ENCODE peak calls at places on chromosomes 4 and X, in seven cellular contexts. One of them, this sample, is unnamed.

GRCh38 chr4:186204103-186204559 is 12.8 kb downstream of the CYP4V2 start:
- DNase-seq in prostate gland: no peak
- DNase-seq in stomach: peak
- DNase-seq in upper lobe of left lung: no peak
- DNase-seq in right lobe of liver: no peak
- DNase-seq in IMR-90: peak
- DNase-seq in heart left ventricle: no peak
- DNase-seq in this sample: peak

GRCh38 chr4:8071741-8072140 is 86.9 kb downstream of the ABLIM2 start:
- DNase-seq in prostate gland: no peak
- DNase-seq in stomach: no peak
- DNase-seq in upper lobe of left lung: no peak
- DNase-seq in right lobe of liver: no peak
- DNase-seq in IMR-90: no peak
- DNase-seq in heart left ventricle: no peak
- DNase-seq in this sample: no peak

GRCh38 chr4:99506781-99507180 is 4.0 kb upstream of the C4orf17 start:
- DNase-seq in prostate gland: no peak
- DNase-seq in stomach: no peak
- DNase-seq in upper lobe of left lung: no peak
- DNase-seq in right lobe of liver: no peak
- DNase-seq in IMR-90: no peak
- DNase-seq in heart left ventricle: no peak
- DNase-seq in this sample: no peak

GRCh38 chrX:77076896-77077295 is 370.3 kb upstream of the FGF16 start:
- DNase-seq in prostate gland: no peak
- DNase-seq in stomach: no peak
- DNase-seq in upper lobe of left lung: no peak
- DNase-seq in right lobe of liver: no peak
- DNase-seq in IMR-90: no peak
- DNase-seq in heart left ventricle: no peak
- DNase-seq in this sample: no peak

GRCh38 chr4:106268731-106269272 is 47.2 kb downstream of the TBCK start:
- DNase-seq in prostate gland: no peak
- DNase-seq in stomach: no peak
- DNase-seq in upper lobe of left lung: no peak
- DNase-seq in right lobe of liver: no peak
- DNase-seq in IMR-90: no peak
- DNase-seq in heart left ventricle: no peak
- DNase-seq in this sample: no peak

GRCh38 chrX:13414006-13414647 is 94.3 kb upstream of the ATXN3L start:
- DNase-seq in prostate gland: no peak
- DNase-seq in stomach: no peak
- DNase-seq in upper lobe of left lung: no peak
- DNase-seq in right lobe of liver: no peak
- DNase-seq in IMR-90: no peak
- DNase-seq in heart left ventricle: no peak
- DNase-seq in this sample: no peak

GRCh38 chrX:19625612-19626011 is 110.3 kb upstream of the MAP3K15 start:
- DNase-seq in prostate gland: no peak
- DNase-seq in stomach: no peak
- DNase-seq in upper lobe of left lung: no peak
- DNase-seq in right lobe of liver: no peak
- DNase-seq in IMR-90: no peak
- DNase-seq in heart left ventricle: no peak
- DNase-seq in this sample: no peak

GRCh38 chr4:88569944-88570455 is 22.3 kb upstream of the HERC3 start:
- DNase-seq in prostate gland: no peak
- DNase-seq in stomach: no peak
- DNase-seq in upper lobe of left lung: no peak
- DNase-seq in right lobe of liver: no peak
- DNase-seq in IMR-90: no peak
- DNase-seq in heart left ventricle: no peak
- DNase-seq in this sample: no peak

GRCh38 chrX:44245730-44246129 is 97.7 kb downstream of the EFHC2 start:
- DNase-seq in prostate gland: no peak
- DNase-seq in stomach: no peak
- DNase-seq in upper lobe of left lung: no peak
- DNase-seq in right lobe of liver: no peak
- DNase-seq in IMR-90: no peak
- DNase-seq in heart left ventricle: no peak
- DNase-seq in this sample: no peak

GRCh38 chrX:136850441-136851175 is 29.9 kb downstream of the RBMX start:
- DNase-seq in prostate gland: no peak
- DNase-seq in stomach: no peak
- DNase-seq in upper lobe of left lung: no peak
- DNase-seq in right lobe of liver: no peak
- DNase-seq in IMR-90: no peak
- DNase-seq in heart left ventricle: no peak
- DNase-seq in this sample: no peak

GRCh38 chr4:110620352-110621327 is 2.2 kb downstream of the PITX2 start:
- DNase-seq in prostate gland: peak
- DNase-seq in stomach: no peak
- DNase-seq in upper lobe of left lung: peak
- DNase-seq in right lobe of liver: no peak
- DNase-seq in IMR-90: no peak
- DNase-seq in heart left ventricle: no peak
- DNase-seq in this sample: no peak

GRCh38 chr4:917992-918391 is 14.1 kb downstream of the GAK start:
- DNase-seq in prostate gland: no peak
- DNase-seq in stomach: no peak
- DNase-seq in upper lobe of left lung: no peak
- DNase-seq in right lobe of liver: no peak
- DNase-seq in IMR-90: no peak
- DNase-seq in heart left ventricle: no peak
- DNase-seq in this sample: no peak

GRCh38 chr4:53476232-53477037 is 99.0 kb downstream of the FIP1L1 start:
- DNase-seq in prostate gland: no peak
- DNase-seq in stomach: no peak
- DNase-seq in upper lobe of left lung: no peak
- DNase-seq in right lobe of liver: no peak
- DNase-seq in IMR-90: peak
- DNase-seq in heart left ventricle: no peak
- DNase-seq in this sample: no peak

GRCh38 chrX:112866175-112866574 is 25.5 kb upstream of the AMOT start:
- DNase-seq in prostate gland: no peak
- DNase-seq in stomach: no peak
- DNase-seq in upper lobe of left lung: no peak
- DNase-seq in right lobe of liver: no peak
- DNase-seq in IMR-90: peak
- DNase-seq in heart left ventricle: no peak
- DNase-seq in this sample: no peak

GRCh38 chr4:182280439-182281111 is 37.4 kb downstream of the TENM3 start:
- DNase-seq in prostate gland: no peak
- DNase-seq in stomach: no peak
- DNase-seq in upper lobe of left lung: no peak
- DNase-seq in right lobe of liver: no peak
- DNase-seq in IMR-90: peak
- DNase-seq in heart left ventricle: no peak
- DNase-seq in this sample: no peak

GRCh38 chr4:176044589-176044951 is 21.1 kb upstream of the WDR17 start:
- DNase-seq in prostate gland: no peak
- DNase-seq in stomach: no peak
- DNase-seq in upper lobe of left lung: no peak
- DNase-seq in right lobe of liver: no peak
- DNase-seq in IMR-90: peak
- DNase-seq in heart left ventricle: no peak
- DNase-seq in this sample: peak

GRCh38 chrX:121831601-121832000 is 784.2 kb downstream of the GLUD2 start:
- DNase-seq in prostate gland: no peak
- DNase-seq in stomach: no peak
- DNase-seq in upper lobe of left lung: no peak
- DNase-seq in right lobe of liver: no peak
- DNase-seq in IMR-90: no peak
- DNase-seq in heart left ventricle: no peak
- DNase-seq in this sample: no peak

GRCh38 chr4:136893638-136894037 is 638.7 kb downstream of the PCDH18 start:
- DNase-seq in prostate gland: no peak
- DNase-seq in stomach: no peak
- DNase-seq in upper lobe of left lung: no peak
- DNase-seq in right lobe of liver: no peak
- DNase-seq in IMR-90: no peak
- DNase-seq in heart left ventricle: no peak
- DNase-seq in this sample: no peak

GRCh38 chr4:85445058-85445639 is 29.8 kb upstream of the ARHGAP24 start:
- DNase-seq in prostate gland: no peak
- DNase-seq in stomach: no peak
- DNase-seq in upper lobe of left lung: no peak
- DNase-seq in right lobe of liver: no peak
- DNase-seq in IMR-90: no peak
- DNase-seq in heart left ventricle: no peak
- DNase-seq in this sample: no peak

GRCh38 chr4:41256740-41257256 is at the start of gene UCHL1:
- DNase-seq in prostate gland: no peak
- DNase-seq in stomach: peak
- DNase-seq in upper lobe of left lung: peak
- DNase-seq in right lobe of liver: no peak
- DNase-seq in IMR-90: peak
- DNase-seq in heart left ventricle: peak
- DNase-seq in this sample: peak
- TF ChIP-seq POLR2A in prostate gland: no peak
- TF ChIP-seq POLR2A in stomach: no peak
- TF ChIP-seq POLR2A in upper lobe of left lung: no peak
- TF ChIP-seq POLR2A in right lobe of liver: no peak
- TF ChIP-seq POLR2A in IMR-90: peak
- TF ChIP-seq POLR2A in heart left ventricle: no peak
- TF ChIP-seq POLR2A in this sample: no peak

DNA sequence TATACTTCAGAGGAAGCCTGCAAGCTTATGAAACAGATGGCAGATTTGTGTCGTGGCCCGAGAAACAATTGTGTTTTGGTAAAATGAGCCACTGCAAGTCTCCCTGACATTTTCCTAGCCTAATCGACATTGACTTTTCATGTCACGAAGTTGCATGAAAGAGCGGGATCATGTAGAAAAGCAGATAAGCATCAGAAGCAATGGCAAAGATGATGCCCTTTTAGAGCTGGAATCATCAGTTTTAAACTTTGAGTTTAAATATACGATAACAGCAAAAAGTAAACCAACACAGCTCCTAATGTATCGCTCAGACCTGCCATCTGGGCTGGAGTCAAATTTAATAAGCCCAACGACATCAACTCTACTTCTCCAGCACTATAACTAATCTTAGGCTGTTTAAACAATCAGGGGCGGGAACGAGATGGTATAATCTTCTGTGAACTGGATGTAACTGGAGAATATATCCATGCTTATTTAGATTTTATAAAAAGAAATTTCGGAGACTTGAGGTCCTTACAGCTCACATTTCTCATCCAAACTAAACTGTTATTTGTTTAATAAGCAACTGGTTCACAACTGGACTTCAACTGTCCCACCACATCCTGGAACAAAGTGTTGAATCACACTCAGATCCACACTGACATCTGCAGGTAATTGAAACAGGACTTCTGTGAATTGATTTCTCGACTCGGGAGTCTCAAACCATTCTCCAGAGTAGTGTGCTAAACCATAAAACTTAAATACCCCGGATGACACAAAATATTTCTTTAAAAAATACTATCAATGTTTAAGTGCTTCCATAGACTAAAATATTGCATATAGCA is 95.1 kb upstream of the PLAC1 start:
- DNase-seq in prostate gland: no peak
- DNase-seq in stomach: no peak
- DNase-seq in upper lobe of left lung: no peak
- DNase-seq in right lobe of liver: no peak
- DNase-seq in IMR-90: peak
- DNase-seq in heart left ventricle: no peak
- DNase-seq in this sample: no peak
- TF ChIP-seq CTCF in prostate gland: no peak
- TF ChIP-seq CTCF in stomach: no peak
- TF ChIP-seq CTCF in upper lobe of left lung: no peak
- TF ChIP-seq CTCF in right lobe of liver: peak
- TF ChIP-seq CTCF in IMR-90: peak
- TF ChIP-seq CTCF in heart left ventricle: peak
- TF ChIP-seq CTCF in this sample: no peak

GRCh38 chrX:48539345-48540014 is at the start of gene TBC1D25:
- DNase-seq in prostate gland: peak
- DNase-seq in stomach: peak
- DNase-seq in upper lobe of left lung: peak
- DNase-seq in right lobe of liver: peak
- DNase-seq in IMR-90: peak
- DNase-seq in heart left ventricle: peak
- DNase-seq in this sample: peak
- TF ChIP-seq POLR2A in prostate gland: peak
- TF ChIP-seq POLR2A in stomach: no peak
- TF ChIP-seq POLR2A in upper lobe of left lung: no peak
- TF ChIP-seq POLR2A in right lobe of liver: peak
- TF ChIP-seq POLR2A in IMR-90: peak
- TF ChIP-seq POLR2A in heart left ventricle: no peak
- TF ChIP-seq POLR2A in this sample: no peak

GRCh38 chrX:68947882-68948605 is 119.2 kb downstream of the EFNB1 start:
- DNase-seq in prostate gland: no peak
- DNase-seq in stomach: no peak
- DNase-seq in upper lobe of left lung: no peak
- DNase-seq in right lobe of liver: no peak
- DNase-seq in IMR-90: no peak
- DNase-seq in heart left ventricle: no peak
- DNase-seq in this sample: no peak
- TF ChIP-seq CTCF in prostate gland: no peak
- TF ChIP-seq CTCF in stomach: no peak
- TF ChIP-seq CTCF in upper lobe of left lung: no peak
- TF ChIP-seq CTCF in right lobe of liver: no peak
- TF ChIP-seq CTCF in IMR-90: peak
- TF ChIP-seq CTCF in heart left ventricle: no peak
- TF ChIP-seq CTCF in this sample: no peak

This sample was measured in testis.